ENCODE peak calls at places on chromosomes 5 and 9, in six cellular contexts. Q is HepG2, E is WTC11, H is GM23338, C is K562, Y is GM12878. X is an unnamed sample.

GRCh38 chr9:33249087-33249657 is 9.2 kb downstream of the SPINK4 start:
- DNase-seq in H (no peak), E (no peak), Y (no peak), Q (no peak), C (no peak), X (no peak)

GRCh38 chr9:111271481-111272080 is 58.4 kb downstream of the OR2K2 start:
- DNase-seq in C (no peak), H (no peak), Y (no peak), E (no peak), Q (no peak), X (no peak)

GRCh38 chr9:34715639-34716215 is 5.8 kb upstream of the CCL21 start:
- DNase-seq in Q (no peak), C (no peak), Y (no peak), H (no peak), E (no peak), X (no peak)

GRCh38 chr9:72925126-72925810 is 27.6 kb downstream of the ALDH1A1 start:
- DNase-seq in E (no peak), Q (peak; percentile 79), H (no peak), Y (no peak), C (no peak), X (no peak)

GRCh38 chr5:143340891-143341685 is 62.4 kb downstream of the NR3C1 start:
- DNase-seq in Q (no peak), E (no peak), H (no peak), C (no peak), Y (no peak), X (no peak)

GRCh38 chr9:86500667-86501435 is 146.6 kb upstream of the TUT7 start:
- DNase-seq in H (no peak), Q (no peak), E (no peak), Y (no peak), C (no peak), X (no peak)

GRCh38 chr9:84759300-84759750 is 89.8 kb downstream of the NTRK2 start:
- DNase-seq in E (no peak), H (no peak), C (no peak), Y (peak; percentile 81), Q (no peak), X (no peak)

GRCh38 chr9:118362596-118362995 is 658.4 kb downstream of the TLR4 start:
- DNase-seq in Y (no peak), E (no peak), C (no peak), H (no peak), Q (no peak), X (no peak)

GRCh38 chr5:177593511-177593910 is 1.5 kb downstream of the TMED9 start:
- DNase-seq in Y (no peak), Q (no peak), C (no peak), H (no peak), E (no peak), X (no peak)

GRCh38 chr9:111965566-111966019 is 69.0 kb downstream of the UGCG start:
- DNase-seq in H (no peak), E (no peak), C (no peak), Y (peak; percentile 90), Q (peak; percentile 19), X (no peak)

GRCh38 chr9:84652496-84653081 is 16.9 kb upstream of the NTRK2 start:
- DNase-seq in E (no peak), H (no peak), Y (no peak), C (no peak), Q (no peak), X (no peak)

GRCh38 chr9:18317896-18318295 is 156.1 kb upstream of the ADAMTSL1 start:
- DNase-seq in Y (no peak), Q (no peak), E (no peak), H (no peak), C (no peak), X (no peak)

GRCh38 chr5:73901455-73901854 is 275.5 kb downstream of the ARHGEF28 start:
- DNase-seq in Q (no peak), C (no peak), Y (no peak), H (peak; percentile 40), E (no peak), X (no peak)

GRCh38 chr5:171757853-171758535 is 27.6 kb upstream of the SMIM23 start:
- DNase-seq in Q (peak; percentile 30), E (no peak), C (no peak), Y (no peak), H (no peak), X (no peak)

GRCh38 chr9:69324549-69325401 is at the start of gene ENTREP1:
- DNase-seq in C (no peak), E (peak; percentile 75), Y (no peak), Q (no peak), H (peak; percentile 85), X (peak; percentile 82)

GRCh38 chr9:18786936-18787658 is 245.9 kb downstream of the SAXO1 start:
- DNase-seq in Y (no peak), Q (no peak), H (no peak), E (no peak), C (no peak), X (no peak)

GRCh38 chr9:98536542-98537173 is 172.1 kb downstream of the GABBR2 start:
- DNase-seq in C (peak; percentile 57), E (peak; percentile 74), Y (peak; percentile 4), H (peak; percentile 82), Q (peak; percentile 5), X (peak; percentile 79)

GRCh38 chr9:112323378-112323854 is 10.0 kb downstream of the PTBP3 start:
- DNase-seq in H (no peak), Y (no peak), Q (no peak), C (no peak), E (no peak), X (no peak)

GRCh38 chr9:77763566-77763965 is 115.4 kb upstream of the GNA14 start:
- DNase-seq in C (no peak), Q (peak; percentile 82), Y (no peak), E (no peak), H (no peak), X (no peak)

GRCh38 chr9:68492801-68493200 is 47.9 kb downstream of the TMEM252 start:
- DNase-seq in H (no peak), C (no peak), Q (no peak), Y (no peak), E (no peak), X (no peak)

DNA sequence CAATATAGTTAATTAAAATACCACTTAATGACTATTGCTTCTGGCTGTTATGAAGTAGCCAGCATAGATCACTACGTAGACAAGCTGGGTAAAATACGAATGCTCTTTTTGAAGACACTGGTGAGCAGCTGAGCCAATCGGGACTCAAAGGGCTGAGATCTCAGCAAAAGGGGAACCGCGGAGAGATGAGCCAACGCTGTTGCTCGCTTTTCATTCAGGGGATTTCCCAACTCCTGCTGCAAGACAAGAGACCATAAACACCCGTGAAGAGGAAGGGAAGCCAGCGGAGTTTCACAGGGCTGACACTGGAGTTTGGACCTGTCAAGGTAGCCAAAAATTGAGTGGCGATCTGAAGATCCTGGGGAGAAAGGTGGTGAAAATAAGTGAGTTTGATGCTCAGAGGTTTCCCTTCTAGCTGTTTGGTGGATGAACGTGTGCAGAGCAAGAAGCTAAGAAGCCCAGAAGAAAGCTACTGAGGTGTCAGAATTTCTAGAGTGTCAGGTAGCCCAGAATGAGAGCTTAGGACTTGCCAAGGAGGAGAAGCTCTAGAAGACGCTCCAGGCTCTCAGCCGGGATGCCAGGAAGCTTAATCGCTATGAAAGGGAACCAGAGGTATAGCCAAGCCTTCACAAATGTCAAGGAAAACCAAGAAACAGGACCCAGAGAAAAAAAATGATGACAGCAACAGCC is 79.6 kb upstream of the RNU6ATAC start:
- DNase-seq in Q (no peak), E (no peak), Y (peak; percentile 42), H (no peak), C (no peak), X (no peak)
- TF ChIP-seq CREB1 in Q (no peak), E (no peak), Y (no peak), H (no peak), C (no peak), X (no peak)

DNA sequence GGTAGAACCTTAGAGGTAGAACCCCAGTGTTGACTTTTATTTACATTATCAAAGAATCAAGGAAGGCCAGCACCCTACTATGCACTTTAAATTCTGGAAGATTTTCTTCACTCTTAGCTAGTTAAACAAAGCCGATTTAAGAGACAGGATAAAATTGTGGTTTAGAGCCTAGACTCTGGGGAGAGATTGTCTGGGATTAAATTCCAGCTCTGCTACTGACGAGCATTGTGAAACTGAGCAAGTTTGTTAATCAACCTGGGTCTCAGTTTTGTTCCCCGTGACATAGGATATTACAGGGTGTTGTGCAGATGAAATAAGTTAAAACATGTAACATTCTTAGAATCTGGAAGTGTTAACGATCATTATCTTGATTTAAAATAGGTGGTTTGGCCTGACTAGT is 83.5 kb downstream of the FEM1C start:
- DNase-seq in Y (no peak), C (no peak), E (no peak), H (no peak), Q (no peak), X (no peak)
- TF ChIP-seq CREB1 in Y (no peak), C (no peak), E (no peak), H (no peak), Q (no peak), X (no peak)

GRCh38 chr5:107557051-107557658 is 113.6 kb downstream of the EFNA5 start:
- DNase-seq in H (peak; percentile 76), C (no peak), Y (no peak), Q (no peak), E (peak; percentile 58), X (peak; percentile 46)

GRCh38 chr5:107553063-107553676 is 117.6 kb downstream of the EFNA5 start:
- DNase-seq in H (peak; percentile 39), Y (no peak), E (no peak), Q (no peak), C (no peak), X (no peak)

GRCh38 chr5:107554776-107555424 is 115.8 kb downstream of the EFNA5 start:
- DNase-seq in E (no peak), H (no peak), Q (no peak), Y (no peak), C (no peak), X (no peak)

GRCh38 chr5:107556575-107556974 is 114.2 kb downstream of the EFNA5 start:
- DNase-seq in Q (no peak), E (no peak), Y (no peak), H (no peak), C (no peak), X (no peak)

GRCh38 chr5:107555425-107556090 is 115.2 kb downstream of the EFNA5 start:
- DNase-seq in Q (no peak), H (no peak), E (no peak), C (no peak), Y (no peak), X (no peak)
- TF ChIP-seq CREB1 in Q (no peak), H (no peak), E (no peak), C (no peak), Y (no peak), X (no peak)

GRCh38 chr5:134088291-134088690 is 26.2 kb upstream of the TCF7 start:
- DNase-seq in Y (no peak), C (no peak), Q (no peak), E (no peak), H (no peak), X (no peak)

GRCh38 chr5:134086215-134086942 is 28.1 kb upstream of the TCF7 start:
- DNase-seq in C (no peak), Y (no peak), E (no peak), H (no peak), Q (no peak), X (no peak)

GRCh38 chr5:134088994-134089560 is 25.4 kb upstream of the TCF7 start:
- DNase-seq in Y (no peak), H (no peak), C (no peak), Q (no peak), E (no peak), X (no peak)

GRCh38 chr5:134085411-134085810 is 29.1 kb upstream of the TCF7 start:
- DNase-seq in C (no peak), E (no peak), Q (no peak), Y (no peak), H (no peak), X (no peak)

DNA sequence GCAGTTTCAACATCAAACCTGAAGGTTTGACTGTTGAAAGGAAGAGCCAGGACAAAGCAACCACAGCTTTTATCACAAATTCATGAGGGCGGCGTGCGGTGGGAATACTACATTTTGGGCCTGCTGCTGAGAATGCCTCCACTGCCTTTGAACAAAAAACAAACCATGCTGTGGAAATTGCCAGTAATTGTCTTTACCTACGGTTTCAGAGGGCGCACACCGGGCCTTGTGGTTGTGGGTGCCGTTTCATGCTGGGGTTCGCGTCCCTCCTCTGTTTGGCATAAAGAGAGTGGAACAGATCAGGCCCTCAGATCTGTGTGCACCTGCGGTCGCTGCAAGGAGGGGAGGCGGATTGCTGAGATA is 27.6 kb upstream of the TCF7 start:
- DNase-seq in C (no peak), E (no peak), Q (no peak), Y (no peak), H (no peak), X (no peak)
- TF ChIP-seq CREB1 in C (no peak), E (no peak), Q (no peak), Y (no peak), H (no peak), X (no peak)